ENCODE peak calls at places on chromosomes 11 and 22, in seven cellular contexts. K is Caco-2, A is GM12864, X is heart left ventricle, C is psoas muscle, R is GM23338, P is gastrocnemius medialis. V is an unnamed sample.

GRCh38 chr22:18122254-18122554 is 11.6 kb downstream of the TUBA8 start:
- DNase-seq in A (no peak), K (no peak), R (no peak), C (no peak), P (no peak), X (no peak), V (no peak)

GRCh38 chr22:25745341-25746011 is 3.5 kb downstream of the MYO18B start:
- DNase-seq in R (no peak), P (no peak), C (no peak), X (no peak), K (no peak), A (no peak), V (peak; percentile 78)

GRCh38 chr11:108370315-108370714 is 97.0 kb downstream of the C11orf65 start:
- DNase-seq in X (no peak), C (no peak), P (no peak), A (no peak), K (no peak), R (no peak), V (no peak)

GRCh38 chr11:16280256-16280682 is 76.1 kb downstream of the SOX6 start:
- DNase-seq in C (peak; percentile 14), P (peak; percentile 6), A (no peak), K (no peak), X (peak; percentile 32), R (no peak), V (no peak)

GRCh38 chr22:19776433-19777031 is 16.0 kb downstream of the TBX1 start:
- DNase-seq in K (no peak), X (no peak), R (no peak), C (no peak), P (no peak), A (no peak), V (peak; percentile 39)

GRCh38 chr11:117378966-117379865 is 51.6 kb downstream of the CEP164 start:
- DNase-seq in R (no peak), K (no peak), C (no peak), A (no peak), P (no peak), X (peak; percentile 25), V (no peak)

GRCh38 chr11:267491-267994 is 10.7 kb upstream of the NLRP6 start:
- DNase-seq in P (no peak), X (peak; percentile 39), A (no peak), C (no peak), R (no peak), K (no peak), V (no peak)

GRCh38 chr22:45309422-45310227 is at the start of gene FAM118A:
- DNase-seq in A (peak; percentile 82), P (peak; percentile 87), R (peak; percentile 95), C (peak; percentile 93), X (peak; percentile 92), K (peak; percentile 98), V (peak; percentile 89)

GRCh38 chr22:40236131-40236665 is 58.5 kb downstream of the TNRC6B start:
- DNase-seq in K (no peak), A (no peak), P (no peak), C (no peak), R (no peak), X (no peak), V (no peak)

GRCh38 chr22:33875316-33875715 is 45.0 kb downstream of the LARGE1 start:
- DNase-seq in A (no peak), R (no peak), K (no peak), P (peak; percentile 61), X (peak; percentile 27), C (peak; percentile 46), V (no peak)

GRCh38 chr11:690738-691633 is 4.0 kb downstream of the DEAF1 start:
- DNase-seq in K (no peak), P (no peak), X (no peak), A (no peak), C (no peak), R (no peak), V (no peak)

GRCh38 chr22:38411016-38411415 is 44.0 kb downstream of the KCNJ4 start:
- DNase-seq in R (no peak), P (no peak), K (no peak), A (no peak), X (no peak), C (no peak), V (no peak)

GRCh38 chr11:326842-327580 is 6.4 kb upstream of the IFITM3 start:
- DNase-seq in R (no peak), X (peak; percentile 91), C (peak; percentile 81), P (peak; percentile 60), K (no peak), A (peak; percentile 81), V (peak; percentile 58)

GRCh38 chr11:96391698-96392307 is 2.0 kb downstream of the JRKL start:
- DNase-seq in C (no peak), P (no peak), A (no peak), K (no peak), R (no peak), X (no peak), V (no peak)

GRCh38 chr11:33642461-33643166 is 58.0 kb downstream of the C11orf91 start:
- DNase-seq in A (no peak), C (no peak), K (no peak), R (no peak), X (no peak), P (no peak), V (no peak)

GRCh38 chr11:15705886-15706285 is 591.2 kb downstream of the INSC start:
- DNase-seq in X (no peak), P (no peak), K (no peak), R (no peak), C (no peak), A (no peak), V (no peak)

GRCh38 chr22:37657590-37658132 is 862 bp upstream of the PDXP start:
- DNase-seq in R (peak; percentile 47), P (no peak), X (no peak), C (no peak), A (no peak), K (no peak), V (no peak)

GRCh38 chr11:117794144-117794543 is 2.9 kb downstream of the DSCAML1 start:
- DNase-seq in C (no peak), R (no peak), K (no peak), X (no peak), P (no peak), A (no peak), V (no peak)

GRCh38 chr22:46326066-46326680 is 9.3 kb upstream of the TRMU start:
- DNase-seq in C (no peak), R (no peak), K (no peak), A (no peak), P (no peak), X (no peak), V (no peak)

GRCh38 chr11:3156282-3156660 is 8.8 kb downstream of the OSBPL5 start:
- DNase-seq in X (no peak), P (no peak), R (no peak), K (no peak), A (no peak), C (peak; percentile 5), V (no peak)

GRCh38 chr11:1736447-1736992 is 13.9 kb downstream of the IFITM10 start:
- DNase-seq in K (no peak), R (no peak), P (no peak), X (no peak), A (no peak), C (no peak), V (no peak)

GRCh38 chr11:59754859-59755700 is at the start of gene STX3:
- DNase-seq in C (peak; percentile 75), A (no peak), P (peak; percentile 34), K (peak; percentile 88), X (peak; percentile 66), R (peak; percentile 85), V (peak; percentile 53)

GRCh38 chr11:112613051-112613972 is 347.9 kb upstream of the NCAM1 start:
- DNase-seq in P (no peak), X (no peak), K (no peak), C (no peak), A (no peak), R (no peak), V (peak; percentile 80)

DNA sequence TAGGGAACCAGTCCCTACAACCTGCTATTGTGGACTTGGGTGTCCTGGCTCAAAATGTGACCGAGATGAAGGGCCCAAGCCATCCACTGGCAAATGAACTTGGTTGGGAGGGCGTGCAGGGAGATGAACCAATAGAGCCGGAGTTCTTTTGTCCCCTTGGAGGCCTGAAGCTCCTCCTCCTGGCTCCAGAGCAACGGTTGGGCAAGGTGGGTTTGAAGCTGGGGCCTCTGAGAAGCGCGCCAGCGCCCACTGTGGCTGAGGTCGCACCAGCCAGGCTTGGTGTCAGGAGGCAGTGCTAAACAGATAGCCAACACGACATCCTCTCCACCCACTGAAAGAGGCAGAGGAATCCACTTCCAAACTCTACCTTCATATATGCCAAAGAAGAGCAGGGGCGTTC is 36.0 kb upstream of the PACSIN2 start:
- DNase-seq in X (no peak), C (no peak), R (peak; percentile 85), P (no peak), A (no peak), K (peak; percentile 21), V (no peak)
- TF ChIP-seq CTCF in X (no peak), C (no peak), R (peak; percentile 65), P (no peak), A (peak; percentile 4), K (no peak), V (no peak)

DNA sequence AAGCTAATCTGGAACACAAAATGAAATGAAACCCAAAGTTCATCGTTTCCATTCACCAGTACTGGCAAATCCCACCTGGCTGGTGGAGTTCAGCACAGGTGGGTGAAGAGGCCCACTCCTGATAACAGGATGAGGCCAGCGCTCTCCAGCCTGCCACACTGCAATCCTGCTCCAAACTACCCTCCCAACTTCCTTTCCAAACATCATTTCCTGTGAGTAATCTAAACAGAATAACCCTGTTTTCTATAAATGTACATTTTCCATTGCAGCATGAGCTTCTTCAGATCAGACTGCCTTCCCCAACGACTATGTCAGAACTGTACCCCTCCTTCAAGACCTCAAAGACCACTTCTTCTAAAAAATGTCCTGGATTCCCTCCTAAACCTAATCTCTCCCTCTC is 15.9 kb upstream of the NFRKB start:
- DNase-seq in K (no peak), R (no peak), X (no peak), A (no peak), C (no peak), P (no peak), V (peak; percentile 17)
- H3K4me3 ChIP-seq in K (no peak overlapping the region), R (no peak overlapping the region), X (no peak overlapping the region), A (no peak overlapping the region), C (no peak overlapping the region), P (no peak overlapping the region), V (no peak overlapping the region)

DNA sequence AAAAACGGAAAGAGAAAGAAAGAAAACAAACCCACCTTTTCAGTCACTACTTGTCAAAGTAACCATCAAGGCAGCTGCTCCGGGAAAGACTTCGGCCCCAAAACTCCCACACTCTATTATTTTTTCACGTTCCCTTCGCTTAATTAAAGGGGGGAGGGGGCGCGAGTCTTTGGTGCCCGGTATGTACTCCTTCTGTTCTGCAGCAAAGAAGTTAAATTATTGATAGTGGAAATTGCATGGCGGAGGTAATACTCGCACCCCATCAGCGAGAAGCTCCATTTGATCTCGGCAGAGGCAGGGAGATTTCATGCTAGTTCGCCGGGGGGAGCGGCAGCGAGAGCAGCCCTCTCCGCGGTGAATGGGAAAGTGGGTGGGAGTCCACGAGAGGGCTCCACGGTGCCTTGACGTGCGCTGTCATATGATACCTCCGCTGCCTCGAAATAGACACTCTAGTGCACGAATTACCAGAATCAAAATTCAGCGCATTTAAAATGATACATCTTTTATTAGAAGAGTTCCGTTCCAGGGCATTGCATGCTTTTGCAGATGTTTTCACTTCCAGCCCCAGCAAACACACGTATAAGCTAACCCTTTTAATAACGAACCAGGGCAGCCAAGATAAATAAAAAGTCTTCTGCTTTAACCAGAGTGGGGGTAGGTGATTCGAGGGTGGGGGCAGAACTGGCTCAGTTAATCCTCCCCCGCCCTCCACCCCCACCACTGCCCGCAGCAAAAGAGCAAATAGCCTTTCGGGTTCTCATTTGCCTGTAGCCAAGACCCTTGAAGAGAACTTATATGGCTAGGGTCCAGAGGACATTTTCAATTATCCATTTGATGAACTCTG is 1.2 kb upstream of the BDNF start:
- DNase-seq in A (no peak), C (peak; percentile 16), R (peak; percentile 20), X (peak; percentile 23), P (no peak), K (peak; percentile 43), V (peak; percentile 76)
- TF ChIP-seq CTCF in A (peak; percentile 30), C (peak; percentile 15), R (peak; percentile 20), X (peak; percentile 23), P (no peak), K (peak; percentile 24), V (peak; percentile 39)

GRCh38 chr11:65557280-65558001 is 718 bp downstream of the LTBP3 start:
- DNase-seq in P (no peak), C (no peak), R (no peak), K (no peak), A (no peak), X (peak; percentile 55), V (peak; percentile 35)
- H3K4me3 ChIP-seq in P (peak overlapping the region; percentile 60), C (peak overlapping the region; percentile 75), R (peak overlapping the region; percentile 72), K (peak overlapping the region; percentile 70), A (no peak overlapping the region), X (peak overlapping the region; percentile 85), V (peak overlapping the region; percentile 74)

V was measured in fibroblast of the aortic adventitia.